ENCODE peak calls at places on chromosomes 16 and 17, in six cellular contexts. C, S, J, U, I and N are unnamed samples. For H3K36me3, the result is how much of the 10 kb centered on the place peaks cover.

GRCh38 chr17:78258323-78259229 is 27.1 kb downstream of the TMEM235 start:
- DNase-seq in C (peak), S (no peak), J (peak), U (no peak), I (no peak), N (peak)

GRCh38 chr16:50901062-50901461 is 159.2 kb downstream of the CYLD start:
- DNase-seq in C (no peak), S (no peak), J (no peak), U (no peak), I (no peak), N (no peak)

GRCh38 chr16:89685916-89686315 is 573 bp upstream of the CDK10 start:
- DNase-seq in C (no peak), S (no peak), J (no peak), U (no peak), I (no peak), N (no peak)

GRCh38 chr17:60900688-60901087 is 223.0 kb downstream of the BCAS3 start:
- DNase-seq in C (no peak), S (no peak), J (no peak), U (no peak), I (no peak), N (no peak)

GRCh38 chr16:17612336-17612735 is 141.6 kb upstream of the XYLT1 start:
- DNase-seq in C (no peak), S (no peak), J (no peak), U (no peak), I (no peak), N (no peak)

GRCh38 chr17:58083491-58084316 is 485 bp downstream of the DYNLL2 start:
- DNase-seq in C (peak), S (no peak), J (peak), U (peak), I (peak), N (peak)

GRCh38 chr16:67666538-67667433 is at the start of the genes C16orf86 and ENKD1:
- DNase-seq in C (peak), S (no peak), J (peak), U (peak), I (peak), N (peak)

GRCh38 chr17:77811521-77811920 is 147.0 kb upstream of the TNRC6C start:
- DNase-seq in C (no peak), S (no peak), J (no peak), U (peak), I (peak), N (no peak)

GRCh38 chr17:6187836-6188235 is 117.7 kb downstream of the WSCD1 start:
- DNase-seq in C (no peak), S (no peak), J (no peak), U (no peak), I (peak), N (no peak)

GRCh38 chr16:57265850-57266530 is 18.5 kb downstream of the PLLP start:
- DNase-seq in C (peak), S (no peak), J (no peak), U (peak), I (peak), N (peak)

DNA sequence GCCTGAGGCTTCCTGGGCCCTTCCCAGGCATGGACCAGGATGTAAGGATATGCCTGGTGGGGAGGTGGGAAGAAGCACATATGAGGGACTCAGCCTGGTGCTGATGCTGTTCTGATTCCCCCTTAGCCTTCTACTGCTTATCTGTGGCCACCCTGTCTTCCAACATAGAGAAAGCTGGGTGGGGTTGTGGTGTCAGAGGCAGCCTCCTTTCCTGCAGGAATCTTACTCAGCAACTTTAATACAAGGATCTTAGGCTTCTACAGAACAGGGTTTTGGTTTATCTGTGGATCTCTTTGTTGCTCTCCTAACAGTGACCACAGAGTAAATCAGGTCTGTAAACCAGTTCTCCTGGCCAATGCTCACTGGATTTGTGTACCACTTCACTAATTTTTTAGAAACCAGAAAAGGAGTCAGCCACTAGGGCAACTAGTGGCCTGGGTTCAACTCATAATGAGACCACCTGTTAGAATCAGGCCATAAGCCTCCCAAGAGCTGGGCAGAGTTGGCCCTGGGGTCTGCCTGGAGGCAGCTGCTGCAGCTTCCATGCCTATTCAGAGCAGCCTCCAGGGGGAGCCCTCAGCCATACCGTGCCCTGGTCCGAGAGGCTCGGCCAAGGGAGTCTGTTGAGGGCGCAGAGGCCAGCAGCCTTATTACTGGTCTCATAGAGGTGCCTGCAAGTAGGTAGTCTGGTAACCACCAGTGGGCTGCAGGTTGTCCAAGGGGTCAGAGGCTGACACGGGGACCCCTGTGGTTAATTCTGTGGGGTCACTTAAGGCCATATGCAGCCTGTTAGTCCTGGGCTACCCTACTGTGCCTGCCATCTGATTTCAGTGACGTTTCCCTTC is 7.1 kb downstream of the HAS3 start:
- DNase-seq in C (peak), S (no peak), J (no peak), U (peak), I (peak), N (peak)
- H3K36me3 ChIP-seq in C (under half), S (half or more), J (under half), U (under half), I (under half), N (half or more)

GRCh38 chr17:68533887-68534700 is 21.9 kb downstream of the PRKAR1A start:
- DNase-seq in C (no peak), S (no peak), J (no peak), U (no peak), I (no peak), N (no peak)
- TF ChIP-seq CTCF in C (peak), S (peak), J (peak), U (peak), I (peak), N (no peak)

GRCh38 chr17:31803494-31804213 is 55.4 kb downstream of the COPRS start:
- DNase-seq in C (no peak), S (no peak), J (no peak), U (no peak), I (no peak), N (no peak)
- TF ChIP-seq POLR2A in C (no peak), S (no peak), J (no peak), U (no peak), I (no peak), N (no peak)

DNA sequence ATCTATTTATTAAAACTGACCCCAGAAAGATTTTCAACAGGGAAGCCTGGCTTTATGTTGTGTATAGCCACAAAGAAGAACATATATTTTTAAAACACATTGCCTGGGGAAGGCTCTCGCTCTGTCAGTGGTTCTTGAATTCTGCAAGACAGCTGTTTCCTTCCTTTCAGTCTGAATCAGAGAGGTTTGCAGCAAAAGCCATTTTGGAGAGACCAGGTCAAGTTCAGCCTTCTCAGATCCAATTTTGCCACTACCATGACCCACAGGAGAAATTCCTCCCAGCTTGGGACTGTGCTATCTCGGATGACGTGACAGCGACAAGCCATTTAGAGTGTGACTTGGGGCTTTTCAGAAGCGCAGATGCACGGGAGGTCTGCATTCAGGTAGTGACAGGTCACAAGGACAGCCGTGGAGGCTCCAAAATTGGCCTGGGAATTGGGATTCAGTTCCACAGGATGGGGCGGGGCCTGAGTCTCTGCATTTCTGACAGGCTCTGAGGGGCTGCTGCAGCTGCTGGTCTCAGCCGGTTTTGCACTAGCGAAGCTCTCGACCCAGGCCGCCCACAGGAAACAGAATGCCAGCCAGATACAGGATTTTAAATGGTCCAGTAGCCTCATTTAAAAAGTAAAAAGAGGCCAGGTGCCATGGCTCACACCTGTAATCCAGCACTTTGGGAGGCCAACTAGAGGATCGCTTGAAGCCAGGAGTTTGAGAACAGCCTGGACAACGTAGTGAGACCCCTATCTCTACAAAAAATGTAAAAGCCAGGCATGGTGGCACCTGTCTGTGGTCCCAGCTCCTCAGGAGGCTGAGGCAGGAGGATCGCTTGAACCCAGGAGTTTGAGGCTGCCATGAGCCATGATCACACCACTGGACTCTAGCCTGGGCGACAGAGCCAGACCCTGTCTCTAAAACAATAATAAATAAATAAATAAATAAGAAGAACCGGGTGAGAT is 196.6 kb upstream of the CIBAR2 start:
- DNase-seq in C (peak), S (no peak), J (no peak), U (peak), I (no peak), N (no peak)
- H3K36me3 ChIP-seq in C (under half), S (under half), J (under half), U (under half), I (under half), N (under half)

GRCh38 chr17:4263282-4264215 is at the start of gene ANKFY1:
- DNase-seq in C (peak), S (peak), J (peak), U (peak), I (peak), N (peak)
- TF ChIP-seq CTCF in C (no peak), S (no peak), J (peak), U (no peak), I (no peak), N (no peak)